ENCODE peak calls at places on chromosome 21, in four cellular contexts. One of them, this sample, is unnamed.

GRCh38 chr21:15028186-15028585 is 36.6 kb downstream of the NRIP1 start:
- DNase-seq in BJ: no peak
- DNase-seq in naive thymus-derived CD4-positive, alpha-beta T cell: no peak
- DNase-seq in ovary: no peak
- DNase-seq in this sample: no peak

GRCh38 chr21:42051788-42052187 is 19.3 kb upstream of the UMODL1 start:
- DNase-seq in BJ: no peak
- DNase-seq in naive thymus-derived CD4-positive, alpha-beta T cell: no peak
- DNase-seq in ovary: no peak
- DNase-seq in this sample: peak; percentile 54

GRCh38 chr21:38770660-38771059 is 35.1 kb upstream of the ETS2 start:
- DNase-seq in BJ: no peak
- DNase-seq in naive thymus-derived CD4-positive, alpha-beta T cell: no peak
- DNase-seq in ovary: no peak
- DNase-seq in this sample: no peak

GRCh38 chr21:42395910-42396625 is at the start of gene TMPRSS3:
- DNase-seq in BJ: no peak
- DNase-seq in naive thymus-derived CD4-positive, alpha-beta T cell: no peak
- DNase-seq in ovary: no peak
- DNase-seq in this sample: no peak

GRCh38 chr21:22019766-22020165 is 1021.6 kb downstream of the NCAM2 start:
- DNase-seq in BJ: no peak
- DNase-seq in naive thymus-derived CD4-positive, alpha-beta T cell: no peak
- DNase-seq in ovary: no peak
- DNase-seq in this sample: no peak

GRCh38 chr21:43294194-43294902 is 125.5 kb downstream of the CRYAA start:
- DNase-seq in BJ: no peak
- DNase-seq in naive thymus-derived CD4-positive, alpha-beta T cell: no peak
- DNase-seq in ovary: no peak
- DNase-seq in this sample: no peak

GRCh38 chr21:23045955-23046354 is 2047.7 kb downstream of the NCAM2 start:
- DNase-seq in BJ: no peak
- DNase-seq in naive thymus-derived CD4-positive, alpha-beta T cell: no peak
- DNase-seq in ovary: no peak
- DNase-seq in this sample: no peak

GRCh38 chr21:36839735-36840134 is 126.7 kb downstream of the HLCS start:
- DNase-seq in BJ: no peak
- DNase-seq in naive thymus-derived CD4-positive, alpha-beta T cell: no peak
- DNase-seq in ovary: no peak
- DNase-seq in this sample: no peak

GRCh38 chr21:41932191-41932575 is 21.6 kb downstream of the C2CD2 start:
- DNase-seq in BJ: peak; percentile 41
- DNase-seq in naive thymus-derived CD4-positive, alpha-beta T cell: no peak
- DNase-seq in ovary: peak; percentile 44
- DNase-seq in this sample: no peak

GRCh38 chr21:31161157-31161556 is 122.9 kb upstream of the KRTAP19-8 start:
- DNase-seq in BJ: no peak
- DNase-seq in naive thymus-derived CD4-positive, alpha-beta T cell: no peak
- DNase-seq in ovary: no peak
- DNase-seq in this sample: peak; percentile 30

GRCh38 chr21:38290809-38291208 is 34.0 kb downstream of the KCNJ15 start:
- DNase-seq in BJ: no peak
- DNase-seq in naive thymus-derived CD4-positive, alpha-beta T cell: no peak
- DNase-seq in ovary: no peak
- DNase-seq in this sample: no peak

GRCh38 chr21:14319805-14320204 is 63.1 kb downstream of the HSPA13 start:
- DNase-seq in BJ: no peak
- DNase-seq in naive thymus-derived CD4-positive, alpha-beta T cell: no peak
- DNase-seq in ovary: no peak
- DNase-seq in this sample: no peak

GRCh38 chr21:31509108-31510017 is 150.1 kb upstream of the SOD1 start:
- DNase-seq in BJ: no peak
- DNase-seq in naive thymus-derived CD4-positive, alpha-beta T cell: peak; percentile 31
- DNase-seq in ovary: no peak
- DNase-seq in this sample: peak; percentile 44

GRCh38 chr21:37821791-37822450 is 94.3 kb downstream of the KCNJ6 start:
- DNase-seq in BJ: no peak
- DNase-seq in naive thymus-derived CD4-positive, alpha-beta T cell: no peak
- DNase-seq in ovary: no peak
- DNase-seq in this sample: no peak

GRCh38 chr21:36321325-36322082 is 1.5 kb downstream of the MORC3 start:
- DNase-seq in BJ: no peak
- DNase-seq in naive thymus-derived CD4-positive, alpha-beta T cell: no peak
- DNase-seq in ovary: no peak
- DNase-seq in this sample: peak; percentile 23

GRCh38 chr21:22575165-22575584 is 1577.0 kb downstream of the NCAM2 start:
- DNase-seq in BJ: no peak
- DNase-seq in naive thymus-derived CD4-positive, alpha-beta T cell: no peak
- DNase-seq in ovary: no peak
- DNase-seq in this sample: peak; percentile 52

GRCh38 chr21:14901482-14901958 is 163.3 kb downstream of the NRIP1 start:
- DNase-seq in BJ: no peak
- DNase-seq in naive thymus-derived CD4-positive, alpha-beta T cell: no peak
- DNase-seq in ovary: no peak
- DNase-seq in this sample: peak; percentile 54

GRCh38 chr21:42499430-42500106 is 3.5 kb upstream of the RSPH1 start:
- DNase-seq in BJ: no peak
- DNase-seq in naive thymus-derived CD4-positive, alpha-beta T cell: no peak
- DNase-seq in ovary: no peak
- DNase-seq in this sample: no peak

GRCh38 chr21:14687277-14687642 is 141.1 kb upstream of the SAMSN1 start:
- DNase-seq in BJ: no peak
- DNase-seq in naive thymus-derived CD4-positive, alpha-beta T cell: no peak
- DNase-seq in ovary: no peak
- DNase-seq in this sample: no peak

GRCh38 chr21:34762761-34763160 is 94.0 kb downstream of the CLIC6 start:
- DNase-seq in BJ: no peak
- DNase-seq in naive thymus-derived CD4-positive, alpha-beta T cell: no peak
- DNase-seq in ovary: no peak
- DNase-seq in this sample: peak; percentile 47

GRCh38 chr21:38440746-38441145 is 57.5 kb downstream of the ERG start:
- DNase-seq in BJ: peak; percentile 81
- DNase-seq in naive thymus-derived CD4-positive, alpha-beta T cell: no peak
- DNase-seq in ovary: no peak
- DNase-seq in this sample: no peak

GRCh38 chr21:17488620-17489019 is 24.2 kb upstream of the CXADR start:
- DNase-seq in BJ: no peak
- DNase-seq in naive thymus-derived CD4-positive, alpha-beta T cell: no peak
- DNase-seq in ovary: no peak
- DNase-seq in this sample: no peak

GRCh38 chr21:34881421-34881820 is 167.7 kb downstream of the RUNX1 start:
- DNase-seq in BJ: no peak
- DNase-seq in naive thymus-derived CD4-positive, alpha-beta T cell: no peak
- DNase-seq in ovary: no peak
- DNase-seq in this sample: no peak

GRCh38 chr21:25977068-25977611 is 193.4 kb downstream of the APP start:
- DNase-seq in BJ: no peak
- DNase-seq in naive thymus-derived CD4-positive, alpha-beta T cell: no peak
- DNase-seq in ovary: no peak
- DNase-seq in this sample: no peak
- H3K27me3 ChIP-seq in BJ: no peaks in the 10 kb centered on the region
- H3K27me3 ChIP-seq in naive thymus-derived CD4-positive, alpha-beta T cell: no peaks in the 10 kb centered on the region
- H3K27me3 ChIP-seq in ovary: no peaks in the 10 kb centered on the region
- H3K27me3 ChIP-seq in this sample: no peaks in the 10 kb centered on the region

DNA sequence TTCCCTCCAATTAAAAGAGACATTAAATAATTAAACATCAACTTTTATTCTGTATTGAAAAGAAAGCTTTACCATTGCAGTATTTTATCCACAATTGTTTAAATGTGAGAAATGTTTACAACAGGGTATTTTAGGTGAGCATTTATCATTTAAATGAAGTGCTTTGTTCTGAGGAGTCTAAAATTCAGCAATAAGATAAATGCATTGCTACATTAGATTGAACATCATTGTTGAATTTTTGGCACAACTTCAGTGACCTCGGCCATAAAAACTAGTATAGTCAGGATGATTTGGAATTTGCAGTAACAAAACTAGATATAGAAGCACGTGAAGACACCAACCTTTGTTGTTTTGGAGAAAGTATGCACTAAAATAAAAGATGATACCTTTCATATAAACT is 692.9 kb downstream of the USP25 start:
- DNase-seq in BJ: no peak
- DNase-seq in naive thymus-derived CD4-positive, alpha-beta T cell: no peak
- DNase-seq in ovary: no peak
- DNase-seq in this sample: no peak
- H3K4me3 ChIP-seq in BJ: no peak overlapping the region
- H3K4me3 ChIP-seq in naive thymus-derived CD4-positive, alpha-beta T cell: no peak overlapping the region
- H3K4me3 ChIP-seq in ovary: no peak overlapping the region
- H3K4me3 ChIP-seq in this sample: no peak overlapping the region

DNA sequence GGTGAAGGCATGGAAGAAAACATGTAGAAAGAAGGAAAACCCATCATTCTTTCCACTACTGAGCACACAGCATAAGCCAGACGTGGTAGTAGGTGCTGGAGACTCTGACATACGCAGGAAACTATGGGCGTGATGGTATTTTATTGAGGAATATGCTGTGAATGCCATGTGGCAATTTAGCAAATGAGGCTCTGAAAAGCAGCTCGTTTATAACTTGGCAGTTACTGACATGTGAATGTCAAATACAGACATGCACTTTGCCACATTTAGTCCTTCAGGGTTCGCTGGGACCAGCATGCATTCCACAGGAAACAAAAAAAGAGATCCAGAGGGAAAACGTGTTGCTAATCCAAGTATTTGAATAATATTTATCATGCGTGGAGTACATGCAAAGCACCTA is 74.3 kb upstream of the IFNAR2 start:
- DNase-seq in BJ: no peak
- DNase-seq in naive thymus-derived CD4-positive, alpha-beta T cell: no peak
- DNase-seq in ovary: no peak
- DNase-seq in this sample: no peak
- H3K27me3 ChIP-seq in BJ: peaks cover 3% of the 10 kb centered on the region
- H3K27me3 ChIP-seq in naive thymus-derived CD4-positive, alpha-beta T cell: no peaks in the 10 kb centered on the region
- H3K27me3 ChIP-seq in ovary: no peaks in the 10 kb centered on the region
- H3K27me3 ChIP-seq in this sample: no peaks in the 10 kb centered on the region

GRCh38 chr21:20949884-20950283 is 48.3 kb upstream of the NCAM2 start:
- DNase-seq in BJ: no peak
- DNase-seq in naive thymus-derived CD4-positive, alpha-beta T cell: no peak
- DNase-seq in ovary: no peak
- DNase-seq in this sample: no peak
- H3K4me3 ChIP-seq in BJ: no peak overlapping the region
- H3K4me3 ChIP-seq in naive thymus-derived CD4-positive, alpha-beta T cell: no peak overlapping the region
- H3K4me3 ChIP-seq in ovary: no peak overlapping the region
- H3K4me3 ChIP-seq in this sample: no peak overlapping the region

GRCh38 chr21:40840441-40840840 is 6.5 kb downstream of the DSCAM start:
- DNase-seq in BJ: no peak
- DNase-seq in naive thymus-derived CD4-positive, alpha-beta T cell: no peak
- DNase-seq in ovary: no peak
- DNase-seq in this sample: no peak
- H3K27me3 ChIP-seq in BJ: no peaks in the 10 kb centered on the region
- H3K27me3 ChIP-seq in naive thymus-derived CD4-positive, alpha-beta T cell: no peaks in the 10 kb centered on the region
- H3K27me3 ChIP-seq in ovary: no peaks in the 10 kb centered on the region
- H3K27me3 ChIP-seq in this sample: peaks cover 17% of the 10 kb centered on the region

GRCh38 chr21:45549670-45550463 is 7.6 kb upstream of the SLC19A1 start:
- DNase-seq in BJ: no peak
- DNase-seq in naive thymus-derived CD4-positive, alpha-beta T cell: no peak
- DNase-seq in ovary: no peak
- DNase-seq in this sample: no peak
- H3K4me3 ChIP-seq in BJ: no peak overlapping the region
- H3K4me3 ChIP-seq in naive thymus-derived CD4-positive, alpha-beta T cell: peak overlapping the region; percentile 26
- H3K4me3 ChIP-seq in ovary: no peak overlapping the region
- H3K4me3 ChIP-seq in this sample: no peak overlapping the region

DNA sequence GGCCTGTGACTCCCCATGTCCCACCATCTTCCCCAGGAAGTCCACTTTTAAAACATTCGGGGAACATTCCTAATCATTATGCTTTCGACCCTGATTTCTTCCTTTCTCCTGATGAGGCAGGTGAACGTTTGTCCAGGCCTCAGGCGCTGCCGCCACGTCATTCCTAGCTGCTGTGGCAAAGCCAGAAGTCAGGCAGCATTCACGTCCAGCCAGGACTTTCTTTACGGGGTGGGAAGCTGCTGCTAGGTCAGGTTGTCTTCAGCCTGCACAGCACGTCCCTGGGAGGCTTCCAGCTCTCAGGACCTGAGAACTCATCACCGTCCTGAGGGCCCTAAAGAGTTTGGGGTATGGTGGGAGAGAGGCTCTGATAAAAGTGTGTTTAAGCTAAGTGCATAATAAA is 7.8 kb downstream of the KRTAP10-1 start:
- DNase-seq in BJ: no peak
- DNase-seq in naive thymus-derived CD4-positive, alpha-beta T cell: no peak
- DNase-seq in ovary: no peak
- DNase-seq in this sample: no peak
- H3K27me3 ChIP-seq in BJ: no peaks in the 10 kb centered on the region
- H3K27me3 ChIP-seq in naive thymus-derived CD4-positive, alpha-beta T cell: no peaks in the 10 kb centered on the region
- H3K27me3 ChIP-seq in ovary: no peaks in the 10 kb centered on the region
- H3K27me3 ChIP-seq in this sample: no peaks in the 10 kb centered on the region

DNA sequence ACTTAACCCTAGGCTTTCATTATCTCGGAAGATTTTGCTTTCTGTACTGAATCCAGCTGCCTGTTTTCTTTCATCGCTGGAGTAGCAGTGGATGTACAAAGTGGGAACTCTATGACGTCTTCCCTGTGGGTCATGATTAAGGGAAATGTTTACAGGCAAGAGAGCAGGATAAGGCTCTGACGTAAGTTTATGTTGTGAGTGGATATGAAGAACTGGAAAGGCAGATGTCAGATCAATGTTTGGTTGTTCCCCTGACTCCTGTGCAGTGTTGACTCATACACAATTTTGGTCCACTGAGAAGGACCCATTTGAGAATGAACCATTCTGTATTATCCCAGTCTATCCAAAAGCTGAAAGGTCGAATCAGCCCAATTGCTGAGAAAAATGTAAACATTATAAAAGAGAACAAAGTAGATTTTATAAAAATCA is 292.4 kb downstream of the GRIK1 start:
- DNase-seq in BJ: no peak
- DNase-seq in naive thymus-derived CD4-positive, alpha-beta T cell: no peak
- DNase-seq in ovary: no peak
- DNase-seq in this sample: peak; percentile 85
- H3K4me3 ChIP-seq in BJ: no peak overlapping the region
- H3K4me3 ChIP-seq in naive thymus-derived CD4-positive, alpha-beta T cell: no peak overlapping the region
- H3K4me3 ChIP-seq in ovary: no peak overlapping the region
- H3K4me3 ChIP-seq in this sample: no peak overlapping the region

This sample was measured in cardiac muscle cell.